ENCODE peak calls at places on chromosomes 2 and 18, in eight cellular contexts. U is GM23338; X is fibroblast of lung; D is A549; F is CD8-positive, alpha-beta T cell; B is upper lobe of right lung; I is thoracic aorta; T is transverse colon. O is an unnamed sample.

GRCh38 chr18:47204908-47205522 is 28.9 kb upstream of the IER3IP1 start:
- DNase-seq in B (no peak), U (peak; percentile 85), X (peak; percentile 40), T (peak; percentile 21), I (no peak), F (peak; percentile 30), D (peak; percentile 33), O (no peak)

GRCh38 chr2:236256601-236257000 is 7.6 kb downstream of the ASB18 start:
- DNase-seq in T (no peak), U (no peak), B (no peak), F (no peak), I (no peak), D (no peak), X (no peak), O (no peak)

GRCh38 chr2:134405641-134406081 is 151.8 kb downstream of the MGAT5 start:
- DNase-seq in T (no peak), I (no peak), B (no peak), X (peak; percentile 49), F (no peak), U (no peak), D (no peak), O (peak; percentile 63)

GRCh38 chr2:170813611-170814550 is 2.8 kb upstream of the GAD1 start:
- DNase-seq in F (no peak), T (no peak), X (peak; percentile 65), U (peak; percentile 95), B (no peak), D (peak; percentile 22), I (no peak), O (no peak)

GRCh38 chr2:75595541-75596395 is 35.0 kb upstream of the EVA1A start:
- DNase-seq in F (no peak), B (no peak), I (no peak), T (no peak), X (peak; percentile 21), U (no peak), D (peak; percentile 56), O (no peak)

GRCh38 chr2:119756837-119757236 is 2.9 kb upstream of the PTPN4 start:
- DNase-seq in U (no peak), B (no peak), D (no peak), X (peak; percentile 97), F (no peak), I (peak; percentile 18), T (peak; percentile 19), O (peak; percentile 36)

GRCh38 chr2:109058215-109058614 is 69.2 kb upstream of the EDAR start:
- DNase-seq in D (no peak), I (no peak), T (no peak), F (no peak), B (no peak), X (no peak), U (no peak), O (no peak)

GRCh38 chr2:4354678-4355077 is 651.3 kb downstream of the DCDC2C start:
- DNase-seq in B (peak; percentile 62), X (no peak), I (no peak), U (peak; percentile 83), F (no peak), T (no peak), D (peak; percentile 39), O (no peak)

GRCh38 chr18:48767090-48767670 is 183.6 kb downstream of the SMAD7 start:
- DNase-seq in X (peak; percentile 43), B (no peak), D (no peak), T (no peak), I (no peak), F (no peak), U (peak; percentile 26), O (no peak)

GRCh38 chr18:1585881-1586488 is 681.3 kb downstream of the ADCYAP1 start:
- DNase-seq in F (no peak), D (peak; percentile 13), T (no peak), B (no peak), U (peak; percentile 80), X (peak; percentile 23), I (no peak), O (no peak)

GRCh38 chr2:69720922-69721491 is 20.9 kb upstream of the ANXA4 start:
- DNase-seq in T (no peak), B (no peak), I (no peak), X (no peak), U (no peak), F (no peak), D (no peak), O (no peak)

GRCh38 chr2:152468832-152469692 is 134.1 kb downstream of the FMNL2 start:
- DNase-seq in X (no peak), B (no peak), D (peak; percentile 31), U (no peak), I (no peak), T (peak; percentile 16), F (no peak), O (no peak)

GRCh38 chr2:100038019-100038418 is 104.4 kb downstream of the AFF3 start:
- DNase-seq in X (no peak), F (no peak), B (no peak), D (no peak), T (no peak), U (peak; percentile 46), I (no peak), O (no peak)

GRCh38 chr2:25252291-25253152 is 84.1 kb upstream of the POMC start:
- DNase-seq in B (peak; percentile 86), T (peak; percentile 72), X (peak; percentile 69), F (peak; percentile 53), U (peak; percentile 97), D (peak; percentile 55), I (no peak), O (no peak)

GRCh38 chr18:36662000-36662399 is 166.8 kb downstream of the TPGS2 start:
- DNase-seq in U (peak; percentile 75), T (peak; percentile 19), D (peak; percentile 18), I (no peak), X (peak; percentile 3), F (no peak), B (no peak), O (no peak)

GRCh38 chr2:220334871-220335590 is 707.6 kb downstream of the SLC4A3 start:
- DNase-seq in U (no peak), X (no peak), I (no peak), F (no peak), B (no peak), D (no peak), T (no peak), O (no peak)

GRCh38 chr2:174023591-174024523 is 58.7 kb upstream of the SP3 start:
- DNase-seq in I (no peak), B (peak; percentile 68), X (peak; percentile 98), D (peak; percentile 67), F (no peak), T (peak; percentile 48), U (peak; percentile 70), O (peak; percentile 99)

GRCh38 chr2:22934789-22935188 is 450.2 kb upstream of the KLHL29 start:
- DNase-seq in T (no peak), B (no peak), I (no peak), D (no peak), U (no peak), X (no peak), F (no peak), O (no peak)

GRCh38 chr2:224638338-224638823 is 53.2 kb upstream of the CUL3 start:
- DNase-seq in I (no peak), D (no peak), B (no peak), U (no peak), T (peak; percentile 59), F (no peak), X (no peak), O (no peak)

DNA sequence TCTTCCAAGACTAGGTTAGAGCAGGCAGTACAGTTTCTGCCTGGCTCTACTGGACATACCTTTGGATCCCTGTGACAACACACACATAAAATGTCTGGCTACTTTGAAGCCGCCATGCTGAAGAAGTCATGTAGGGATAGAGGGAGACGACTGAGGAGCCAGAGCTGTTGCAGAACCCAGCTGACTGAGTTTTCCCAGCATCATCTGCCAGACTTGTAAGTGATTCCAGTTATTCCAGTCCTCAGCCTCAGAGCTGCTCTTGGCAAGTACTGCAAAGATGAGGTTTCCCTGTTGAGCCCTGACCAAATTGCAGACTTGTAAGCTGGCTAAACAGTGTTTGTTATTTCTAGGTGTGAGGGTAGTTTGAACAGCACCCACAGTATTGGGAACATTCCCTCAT is 31.5 kb upstream of the TSPYL6 start:
- DNase-seq in T (no peak), B (no peak), X (no peak), F (no peak), U (no peak), D (no peak), I (no peak), O (no peak)
- H3K27ac ChIP-seq in T (no peak overlapping the region), B (no peak overlapping the region), X (no peak overlapping the region), F (no peak overlapping the region), U (no peak overlapping the region), D (no peak overlapping the region), I (no peak overlapping the region), O (no peak overlapping the region)

DNA sequence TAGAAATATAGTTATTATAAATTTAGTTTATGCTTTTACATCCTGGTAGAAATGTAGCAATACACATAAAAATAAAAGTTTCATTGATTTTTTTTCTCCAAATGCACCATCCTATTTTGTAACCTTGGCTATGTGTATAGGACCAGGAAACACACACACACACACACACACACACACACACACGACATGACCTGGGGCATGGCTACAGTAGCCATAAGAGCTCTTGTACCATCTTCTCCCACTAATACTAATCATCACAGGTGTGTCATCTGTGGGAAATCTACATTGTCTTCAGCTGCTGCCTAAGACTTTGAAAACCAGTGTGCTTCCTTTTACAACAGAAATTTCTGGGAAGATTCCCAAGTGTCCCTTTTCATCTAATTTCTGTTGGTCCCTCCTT is 144.3 kb downstream of the MCFD2 start:
- DNase-seq in T (no peak), F (no peak), D (peak; percentile 50), X (no peak), B (no peak), U (no peak), I (no peak), O (no peak)
- H3K27ac ChIP-seq in T (no peak overlapping the region), F (no peak overlapping the region), D (peak overlapping the region; percentile 87), X (no peak overlapping the region), B (no peak overlapping the region), U (no peak overlapping the region), I (no peak overlapping the region), O (no peak overlapping the region)

DNA sequence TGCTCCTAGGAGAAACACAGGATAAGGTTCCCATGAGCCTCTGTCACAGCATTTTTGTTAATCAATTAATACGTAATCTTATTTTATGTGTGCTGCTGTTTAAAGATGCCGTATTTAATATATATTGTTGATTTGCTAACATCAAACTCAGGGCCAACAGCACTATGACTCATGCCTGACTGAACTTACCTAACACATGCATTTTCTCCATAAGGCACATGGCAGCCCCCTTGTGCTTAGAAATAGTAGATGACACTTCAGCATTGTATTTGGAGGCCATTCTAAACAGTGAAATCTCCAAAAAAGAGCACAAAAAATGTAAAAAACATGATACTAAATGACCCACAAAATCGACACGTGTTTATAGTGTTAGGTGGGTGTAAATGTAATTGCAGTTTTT is 314.8 kb downstream of the MYCN start:
- DNase-seq in B (no peak), T (no peak), D (no peak), F (no peak), X (no peak), I (no peak), U (no peak), O (no peak)
- H3K27ac ChIP-seq in B (no peak overlapping the region), T (no peak overlapping the region), D (no peak overlapping the region), F (no peak overlapping the region), X (no peak overlapping the region), I (no peak overlapping the region), U (no peak overlapping the region), O (no peak overlapping the region)

DNA sequence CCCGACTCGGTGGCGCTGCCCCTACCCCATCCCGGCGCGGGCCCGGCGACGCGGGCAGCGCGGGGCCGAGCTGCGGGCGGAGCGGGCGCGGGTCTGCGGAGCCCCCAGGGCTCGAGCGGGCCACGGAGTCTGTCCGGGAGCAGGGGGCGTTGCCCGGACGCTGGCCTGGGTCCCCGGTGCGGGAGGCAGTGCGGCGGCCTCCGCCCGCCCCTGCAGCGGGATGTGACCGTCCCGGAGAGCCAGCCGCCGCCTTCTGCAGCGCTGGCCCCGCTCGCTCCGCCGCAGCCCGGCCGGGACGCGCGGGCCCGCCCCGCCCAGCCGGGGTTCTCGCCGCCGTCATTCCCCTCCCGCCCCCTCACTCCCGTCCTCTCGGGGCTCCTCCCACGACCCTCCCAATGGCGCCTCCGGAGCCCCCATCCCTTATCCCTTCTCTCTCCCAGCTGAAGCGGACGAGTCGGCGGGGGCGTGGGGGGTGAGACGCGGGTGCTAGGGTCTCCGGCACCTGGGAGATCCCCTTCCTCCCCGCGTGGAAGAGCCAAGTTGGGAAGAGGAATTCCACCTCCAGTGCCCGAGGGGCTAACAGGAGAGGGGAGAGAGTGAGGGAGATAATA is at the start of gene FNDC4:
- DNase-seq in B (no peak), D (no peak), I (no peak), U (peak; percentile 76), X (no peak), T (peak; percentile 15), F (peak; percentile 28), O (no peak)
- H3K27ac ChIP-seq in B (no peak within 1 kb of the TSS), D (peak within 1 kb of the TSS; percentile 88), I (peak within 1 kb of the TSS; percentile 81), U (no peak within 1 kb of the TSS), X (no peak within 1 kb of the TSS), T (peak within 1 kb of the TSS; percentile 38), F (no peak within 1 kb of the TSS), O (peak within 1 kb of the TSS; percentile 77)

O was measured in epithelial cell of prostate.